ENCODE peak calls at places on chromosomes 2 and 18, in nine cellular contexts. A is upper lobe of left lung, Q is HepG2, B is IMR-90, H is A549, S is body of pancreas, T is spleen, E is breast epithelium, G is prostate gland. P is an unnamed sample. For H3K4me1, the result is how much of the 10 kb centered on the place peaks cover.

GRCh38 chr18:24414349-24415003 is 12.0 kb upstream of the IMPACT start:
- DNase-seq in T (no peak), B (no peak), Q (no peak), G (no peak), A (no peak), H (no peak), E (no peak), S (no peak), P (no peak)

GRCh38 chr18:5294618-5295230 is 802 bp downstream of the ZBTB14 start:
- DNase-seq in G (peak), T (peak), Q (peak), A (peak), E (no peak), H (peak), S (peak), B (peak), P (peak)

GRCh38 chr2:71891155-71891554 is 256.5 kb downstream of the CYP26B1 start:
- DNase-seq in H (no peak), T (peak), E (no peak), G (no peak), S (no peak), B (no peak), A (no peak), Q (no peak), P (no peak)

GRCh38 chr2:80889009-80889408 is 584.5 kb upstream of the LRRTM1 start:
- DNase-seq in G (no peak), Q (no peak), S (no peak), T (no peak), H (no peak), E (no peak), A (no peak), B (no peak), P (no peak)

GRCh38 chr2:106667478-106668077 is 180.4 kb downstream of the CD8B2 start:
- DNase-seq in H (no peak), Q (no peak), S (no peak), A (no peak), B (no peak), E (no peak), G (no peak), T (no peak), P (no peak)

GRCh38 chr2:40127890-40128548 is 323.9 kb downstream of the SLC8A1 start:
- DNase-seq in E (no peak), Q (no peak), H (no peak), B (peak), T (no peak), A (no peak), G (no peak), S (no peak), P (no peak)

GRCh38 chr2:77101796-77102452 is 420.3 kb downstream of the LRRTM4 start:
- DNase-seq in S (no peak), Q (no peak), T (no peak), E (no peak), A (no peak), B (no peak), H (no peak), G (no peak), P (no peak)

GRCh38 chr18:48800877-48801727 is 149.7 kb downstream of the SMAD7 start:
- DNase-seq in S (no peak), A (no peak), G (no peak), Q (no peak), H (no peak), B (peak), T (peak), E (no peak), P (no peak)

GRCh38 chr18:35949090-35949489 is 23.4 kb upstream of the RMP24 start:
- DNase-seq in T (no peak), E (no peak), S (no peak), Q (no peak), H (no peak), A (no peak), B (no peak), G (no peak), P (no peak)

GRCh38 chr2:230942920-230943896 is 18.2 kb upstream of the GPR55 start:
- DNase-seq in G (no peak), B (no peak), S (peak), E (peak), H (no peak), Q (no peak), T (no peak), A (no peak), P (no peak)

GRCh38 chr2:3956344-3956743 is 253.0 kb downstream of the DCDC2C start:
- DNase-seq in T (no peak), G (no peak), A (no peak), Q (no peak), E (no peak), H (no peak), S (no peak), B (no peak), P (no peak)

GRCh38 chr18:76529433-76529811 is 34.4 kb upstream of the ZNF516 start:
- DNase-seq in G (no peak), H (no peak), A (peak), E (no peak), Q (no peak), T (no peak), B (no peak), S (no peak), P (no peak)

GRCh38 chr2:48118895-48119294 is 212.6 kb upstream of the FBXO11 start:
- DNase-seq in E (no peak), Q (no peak), S (no peak), H (no peak), T (no peak), A (no peak), G (no peak), B (no peak), P (no peak)

GRCh38 chr2:230343747-230344146 is 16.8 kb downstream of the SP140L start:
- DNase-seq in B (peak), S (no peak), T (no peak), G (no peak), E (no peak), A (no peak), H (no peak), Q (no peak), P (no peak)

GRCh38 chr2:109185801-109186570 is 57.0 kb downstream of the SH3RF3 start:
- DNase-seq in H (no peak), S (peak), Q (no peak), T (no peak), G (no peak), E (peak), A (peak), B (peak), P (peak)

GRCh38 chr18:8982416-8983183 is 119.9 kb upstream of the NDUFV2 start:
- DNase-seq in Q (peak), B (peak), G (peak), T (no peak), H (peak), S (peak), E (peak), A (no peak), P (no peak)

GRCh38 chr2:80437959-80438358 is 133.4 kb upstream of the LRRTM1 start:
- DNase-seq in E (no peak), H (no peak), A (no peak), G (no peak), T (no peak), Q (no peak), B (no peak), S (no peak), P (no peak)

GRCh38 chr2:60480089-60480773 is 73.2 kb downstream of the BCL11A start:
- DNase-seq in Q (peak), G (no peak), T (no peak), B (no peak), H (peak), A (no peak), S (peak), E (no peak), P (no peak)

GRCh38 chr2:10185046-10185445 is 62.5 kb downstream of the RRM2 start:
- DNase-seq in E (no peak), B (no peak), Q (no peak), H (no peak), A (no peak), G (no peak), T (peak), S (no peak), P (no peak)

GRCh38 chr2:237310515-237311114 is 103.3 kb downstream of the COL6A3 start:
- DNase-seq in B (peak), S (no peak), Q (no peak), H (no peak), A (peak), G (no peak), T (no peak), E (no peak), P (no peak)
- H3K4me1 ChIP-seq in B (under half), S (under half), Q (under half), H (under half), A (under half), G (under half), T (under half), E (under half), P (under half)

GRCh38 chr2:111897924-111898702 is at the start of gene MERTK:
- DNase-seq in B (peak), Q (peak), S (peak), T (peak), H (peak), E (peak), A (peak), G (peak), P (peak)
- TF ChIP-seq POLR2A in B (no peak), Q (peak), S (peak), T (no peak), H (peak), E (peak), A (peak), G (peak), P (peak)

GRCh38 chr2:160425394-160425793 is 68.2 kb downstream of the RBMS1 start:
- DNase-seq in T (no peak), A (no peak), G (no peak), H (no peak), B (peak), S (no peak), Q (no peak), E (no peak), P (no peak)

GRCh38 chr2:160428425-160428763 is 65.2 kb downstream of the RBMS1 start:
- DNase-seq in S (no peak), Q (no peak), E (no peak), B (no peak), G (no peak), H (no peak), T (no peak), A (no peak), P (no peak)

GRCh38 chr2:160425794-160426193 is 67.8 kb downstream of the RBMS1 start:
- DNase-seq in S (no peak), T (no peak), A (no peak), Q (no peak), G (no peak), B (no peak), E (no peak), H (no peak), P (no peak)

GRCh38 chr2:160427629-160428424 is 65.8 kb downstream of the RBMS1 start:
- DNase-seq in B (peak), Q (no peak), S (peak), A (no peak), H (no peak), G (no peak), E (peak), T (peak), P (no peak)

DNA sequence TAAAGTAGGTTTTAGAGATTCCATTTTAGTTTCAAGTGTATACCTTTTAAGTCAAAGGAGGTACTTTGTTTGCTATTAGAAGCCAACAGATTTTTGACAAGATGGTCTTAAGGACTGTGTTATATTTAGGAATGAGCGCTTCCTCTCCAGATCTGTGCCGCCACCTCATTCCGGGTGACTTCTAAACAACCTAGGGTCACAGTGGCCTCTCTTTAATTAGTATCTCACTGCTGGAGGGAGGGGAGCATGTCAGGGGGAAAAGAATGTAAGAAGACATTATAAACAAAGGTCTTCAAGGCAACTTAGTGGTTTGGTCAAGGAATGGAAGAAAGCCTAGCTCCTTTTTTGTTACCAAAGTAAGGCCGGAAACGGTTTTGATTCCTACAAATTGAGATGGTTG is 67.0 kb downstream of the RBMS1 start:
- DNase-seq in B (no peak), A (no peak), H (no peak), E (no peak), T (no peak), Q (no peak), G (no peak), S (no peak), P (no peak)
- H3K4me1 ChIP-seq in B (under half), A (under half), H (under half), E (under half), T (half or more), Q (under half), G (under half), S (under half), P (under half)

GRCh38 chr2:24490674-24491625 is at the start of gene NCOA1:
- DNase-seq in T (peak), A (peak), B (peak), H (peak), Q (peak), E (peak), G (peak), S (peak), P (peak)

GRCh38 chr2:24492283-24493272 is 1.5 kb downstream of the NCOA1 start:
- DNase-seq in A (no peak), Q (no peak), H (no peak), T (no peak), S (peak), E (no peak), G (peak), B (no peak), P (peak)

GRCh38 chr2:24493713-24494112 is 2.7 kb downstream of the NCOA1 start:
- DNase-seq in S (no peak), Q (no peak), G (no peak), A (no peak), H (no peak), E (no peak), B (no peak), T (no peak), P (no peak)

GRCh38 chr2:24489942-24490673 is 946 bp upstream of the NCOA1 start:
- DNase-seq in E (no peak), B (peak), A (no peak), G (peak), T (no peak), H (peak), S (peak), Q (peak), P (no peak)

GRCh38 chr2:24491626-24492282 is 700 bp downstream of the NCOA1 start:
- DNase-seq in A (peak), Q (no peak), B (no peak), G (peak), H (no peak), T (peak), S (peak), E (peak), P (peak)
- TF ChIP-seq POLR2A in A (no peak), Q (no peak), B (no peak), G (peak), H (no peak), T (no peak), S (no peak), E (no peak), P (peak)

GRCh38 chr2:165889158-165889557 is 64.4 kb downstream of the TTC21B start:
- DNase-seq in Q (no peak), H (no peak), S (no peak), T (no peak), A (no peak), E (no peak), B (no peak), G (no peak), P (no peak)
- H3K4me1 ChIP-seq in Q (under half), H (under half), S (under half), T (under half), A (under half), E (under half), B (under half), G (under half), P (under half)

GRCh38 chr2:12807907-12808810 is 91.4 kb downstream of the TRIB2 start:
- DNase-seq in B (no peak), H (no peak), T (no peak), A (no peak), S (no peak), E (no peak), G (no peak), Q (no peak), P (no peak)
- TF ChIP-seq POLR2A in B (no peak), H (no peak), T (no peak), A (no peak), S (no peak), E (no peak), G (no peak), Q (no peak), P (no peak)